ENCODE peak calls at places on chromosomes 13 and 19, in four cellular contexts. F, S, N and O are unnamed samples.

GRCh38 chr19:15378529-15379082 is 981 bp downstream of the AKAP8 start:
- DNase-seq in F (peak; percentile 76), S (no peak), N (peak; percentile 68), O (peak; percentile 43)

GRCh38 chr19:41112728-41113290 is 1.4 kb upstream of the CYP2F1 start:
- DNase-seq in F (peak; percentile 23), S (no peak), N (no peak), O (no peak)

GRCh38 chr13:79423801-79424642 is 18.0 kb upstream of the RBM26 start:
- DNase-seq in F (no peak), S (peak; percentile 28), N (no peak), O (peak; percentile 53)

GRCh38 chr13:107753286-107753685 is 462.1 kb downstream of the LIG4 start:
- DNase-seq in F (no peak), S (no peak), N (no peak), O (no peak)

GRCh38 chr19:40797166-40797962 is 1.6 kb upstream of the EGLN2 start:
- DNase-seq in F (no peak), S (no peak), N (no peak), O (no peak)

GRCh38 chr19:16899566-16900075 is 10.8 kb downstream of the F2RL3 start:
- DNase-seq in F (peak; percentile 75), S (peak; percentile 35), N (peak; percentile 70), O (peak; percentile 16)

GRCh38 chr13:45690636-45691035 is 11.5 kb upstream of the CBY2 start:
- DNase-seq in F (no peak), S (no peak), N (no peak), O (no peak)

GRCh38 chr19:2815923-2816322 is 3.7 kb upstream of the ZNF554 start:
- DNase-seq in F (no peak), S (no peak), N (no peak), O (no peak)

GRCh38 chr13:99301056-99301838 is 6.0 kb downstream of the GPR183 start:
- DNase-seq in F (no peak), S (no peak), N (no peak), O (no peak)
- TF ChIP-seq POLR2A in F (no peak), S (no peak), N (no peak), O (no peak)

DNA sequence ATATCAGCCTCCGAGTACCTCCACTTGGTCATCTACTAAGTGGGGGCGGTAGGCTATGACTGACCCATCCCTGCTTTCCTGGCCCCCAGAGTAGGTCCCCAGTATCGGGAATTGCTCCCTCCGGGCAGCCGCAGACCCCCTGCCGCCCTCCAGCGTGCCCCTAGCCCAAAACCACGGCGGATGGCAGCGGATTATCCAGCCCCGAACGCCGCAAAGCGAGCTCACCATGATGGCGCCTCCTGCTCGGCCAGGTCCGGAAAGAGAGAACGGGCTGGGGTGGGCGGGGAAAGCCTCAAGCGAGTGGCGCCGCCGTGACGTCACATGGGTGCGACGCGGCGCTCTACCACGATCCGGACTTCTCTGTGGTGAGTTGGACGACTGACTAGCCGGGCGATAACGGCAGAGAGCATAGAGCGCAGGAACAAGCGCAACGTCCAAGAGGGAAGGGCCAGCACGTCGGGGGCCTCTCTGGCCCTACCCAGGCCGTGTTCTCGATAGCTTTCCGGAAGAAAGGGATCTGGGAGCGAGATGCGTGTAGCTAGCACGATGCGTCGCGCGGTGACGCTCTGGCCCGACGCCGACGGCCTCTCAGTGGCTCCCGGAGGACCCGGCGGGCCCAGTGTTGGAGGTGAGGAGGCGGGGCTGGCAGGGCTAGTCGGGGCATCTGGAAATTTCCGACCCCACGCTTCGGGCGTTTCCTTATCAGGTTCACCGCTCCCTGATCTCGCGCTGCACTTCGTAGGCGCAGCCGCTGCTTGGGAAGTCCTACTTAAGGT is at the start of the genes RPL18 and SPHK2:
- DNase-seq in F (peak; percentile 99), S (peak; percentile 99), N (peak; percentile 99), O (peak; percentile 100)
- TF ChIP-seq POLR2A in F (peak; percentile 85), S (peak; percentile 86), N (peak; percentile 66), O (peak; percentile 96)

DNA sequence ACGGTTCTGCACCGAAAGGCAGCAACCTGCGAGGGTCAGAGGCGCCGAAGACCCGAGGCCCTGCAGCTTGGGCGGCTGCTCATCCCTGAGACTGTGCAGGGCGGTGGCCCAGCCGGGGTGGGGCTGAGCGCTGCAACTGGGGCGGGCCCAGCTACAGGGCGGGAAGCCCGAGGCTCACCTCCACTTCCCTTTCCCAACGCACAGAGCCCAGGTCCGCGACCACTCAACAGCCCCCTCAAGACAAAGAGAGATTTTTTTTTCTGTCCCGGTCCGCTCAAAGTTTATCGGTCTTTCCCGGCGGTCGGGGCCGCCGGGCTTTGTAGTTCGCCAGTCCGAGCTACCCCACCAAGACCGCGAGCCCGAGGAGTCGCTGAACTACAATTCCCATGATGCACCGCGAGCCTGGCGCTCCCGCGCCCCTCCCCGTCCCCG is 573 bp downstream of the KATNAL1 start:
- DNase-seq in F (peak; percentile 97), S (peak; percentile 80), N (peak; percentile 97), O (peak; percentile 90)
- TF ChIP-seq POLR2A in F (no peak), S (peak; percentile 7), N (no peak), O (peak; percentile 50)

DNA sequence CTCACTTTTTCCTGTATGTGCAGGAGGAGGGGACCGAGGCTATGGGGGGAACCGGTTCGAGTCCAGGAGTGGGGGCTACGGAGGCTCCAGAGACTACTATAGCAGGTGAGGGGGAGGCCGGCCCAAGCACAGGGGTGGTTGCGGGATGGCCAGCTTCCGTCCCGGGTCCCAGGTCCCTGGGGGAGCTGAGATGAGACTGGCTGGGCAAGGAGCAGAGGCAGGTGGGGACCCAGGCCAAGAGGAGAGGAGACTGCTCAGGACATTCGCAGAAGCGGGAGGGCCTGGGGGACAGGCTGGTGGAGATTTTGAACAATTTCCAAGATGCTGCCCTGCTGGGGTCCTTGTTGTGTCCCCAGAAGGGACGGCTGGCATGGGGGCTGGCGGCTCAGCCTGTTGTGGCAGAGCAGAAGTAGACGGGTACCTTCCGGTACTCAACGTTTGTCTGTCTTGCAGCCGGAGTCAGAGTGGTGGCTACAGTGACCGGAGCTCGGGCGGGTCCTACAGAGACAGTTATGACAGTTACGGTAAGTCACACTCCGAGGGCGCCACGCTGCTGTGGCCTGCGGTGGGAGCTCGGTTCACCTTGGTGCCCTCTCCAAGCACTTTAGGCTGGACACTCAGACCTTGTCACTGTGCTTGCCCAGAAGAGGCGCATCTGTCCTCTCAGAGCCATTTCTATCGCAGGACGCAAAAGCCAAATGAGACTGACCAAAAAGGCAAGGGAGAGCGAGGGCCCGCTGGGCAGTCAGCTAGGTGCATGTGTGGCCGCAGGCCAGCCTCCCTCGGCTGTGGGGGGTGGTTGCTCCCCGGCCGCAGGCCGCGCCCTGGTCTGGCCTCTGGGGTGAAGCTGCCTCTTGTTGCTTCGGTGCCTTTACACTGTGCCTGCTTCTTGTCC is 2.6 kb downstream of the CIRBP start:
- DNase-seq in F (no peak), S (no peak), N (no peak), O (no peak)
- TF ChIP-seq POLR2A in F (no peak), S (no peak), N (no peak), O (peak; percentile 31)

GRCh38 chr13:110506859-110507566 is 54.5 kb downstream of the RAB20 start:
- DNase-seq in F (peak; percentile 91), S (no peak), N (peak; percentile 66), O (peak; percentile 18)
- TF ChIP-seq POLR2A in F (peak; percentile 6), S (no peak), N (no peak), O (no peak)

GRCh38 chr19:678791-679388 is 2.7 kb downstream of the FSTL3 start:
- DNase-seq in F (no peak), S (no peak), N (no peak), O (no peak)

GRCh38 chr19:681638-682037 is 5.4 kb downstream of the FSTL3 start:
- DNase-seq in F (no peak), S (no peak), N (no peak), O (no peak)

GRCh38 chr19:681029-681626 is 4.9 kb downstream of the FSTL3 start:
- DNase-seq in F (peak; percentile 94), S (no peak), N (peak; percentile 93), O (no peak)

GRCh38 chr19:679418-680286 is 3.5 kb downstream of the FSTL3 start:
- DNase-seq in F (peak; percentile 66), S (no peak), N (peak; percentile 67), O (peak; percentile 42)

GRCh38 chr19:680287-681028 is 4.3 kb downstream of the FSTL3 start:
- DNase-seq in F (peak; percentile 100), S (peak; percentile 93), N (peak; percentile 100), O (peak; percentile 99)
- TF ChIP-seq POLR2A in F (peak; percentile 82), S (peak; percentile 64), N (peak; percentile 68), O (no peak)

DNA sequence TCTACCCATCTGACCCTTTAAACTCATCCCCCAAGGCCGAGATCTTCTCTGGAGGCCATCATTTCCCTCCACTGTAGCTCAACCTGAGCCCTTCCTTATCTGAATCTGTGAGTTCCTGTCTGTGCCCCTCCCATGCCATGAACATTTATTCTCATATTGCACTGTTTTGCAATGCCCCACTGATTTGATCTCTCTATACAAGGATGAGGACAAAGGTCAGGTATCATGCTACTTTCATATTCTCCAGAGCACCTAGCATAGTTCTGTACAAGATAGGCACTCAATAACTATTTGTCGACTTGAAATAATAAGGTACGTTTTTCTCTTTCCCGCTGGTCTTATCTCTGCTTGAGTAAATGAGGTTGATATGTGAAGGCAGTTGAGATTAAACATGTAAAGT is 135.5 kb downstream of the KLF5 start:
- DNase-seq in F (peak; percentile 61), S (no peak), N (no peak), O (no peak)
- TF ChIP-seq POLR2A in F (no peak), S (no peak), N (no peak), O (no peak)